ENCODE peak calls at places on chromosome 4, in six cellular contexts. One of them, this sample, is unnamed.

GRCh38 chr4:55733874-55734437 is 85.6 kb upstream of the EXOC1L start:
- DNase-seq in cardiac fibroblast: peak
- DNase-seq in CD4-positive, alpha-beta T cell: no peak
- DNase-seq in GM12865: no peak
- DNase-seq in activated CD8-positive, alpha-beta T cell treated with anti-CD3 and anti-CD28 coated beads for 36 hours: no peak
- DNase-seq in body of pancreas: peak
- DNase-seq in this sample: no peak

GRCh38 chr4:2365054-2365912 is 53.2 kb downstream of the ZFYVE28 start:
- DNase-seq in CD4-positive, alpha-beta T cell: no peak
- DNase-seq in GM12865: no peak
- DNase-seq in activated CD8-positive, alpha-beta T cell treated with anti-CD3 and anti-CD28 coated beads for 36 hours: peak
- DNase-seq in body of pancreas: no peak
- DNase-seq in cardiac fibroblast: no peak
- DNase-seq in this sample: no peak

GRCh38 chr4:129254526-129254925 is 158.6 kb downstream of the C4orf33 start:
- DNase-seq in activated CD8-positive, alpha-beta T cell treated with anti-CD3 and anti-CD28 coated beads for 36 hours: no peak
- DNase-seq in CD4-positive, alpha-beta T cell: no peak
- DNase-seq in GM12865: no peak
- DNase-seq in body of pancreas: no peak
- DNase-seq in cardiac fibroblast: no peak
- DNase-seq in this sample: no peak

GRCh38 chr4:82372502-82372873 is 1.3 kb downstream of the HNRNPD start:
- DNase-seq in cardiac fibroblast: peak
- DNase-seq in CD4-positive, alpha-beta T cell: peak
- DNase-seq in activated CD8-positive, alpha-beta T cell treated with anti-CD3 and anti-CD28 coated beads for 36 hours: peak
- DNase-seq in GM12865: peak
- DNase-seq in body of pancreas: peak
- DNase-seq in this sample: no peak

GRCh38 chr4:140237616-140238352 is 83.8 kb upstream of the MAML3 start:
- DNase-seq in cardiac fibroblast: peak
- DNase-seq in activated CD8-positive, alpha-beta T cell treated with anti-CD3 and anti-CD28 coated beads for 36 hours: no peak
- DNase-seq in CD4-positive, alpha-beta T cell: no peak
- DNase-seq in GM12865: no peak
- DNase-seq in body of pancreas: peak
- DNase-seq in this sample: no peak

GRCh38 chr4:54543088-54543795 is 114.5 kb upstream of the KIT start:
- DNase-seq in body of pancreas: no peak
- DNase-seq in cardiac fibroblast: peak
- DNase-seq in activated CD8-positive, alpha-beta T cell treated with anti-CD3 and anti-CD28 coated beads for 36 hours: no peak
- DNase-seq in GM12865: no peak
- DNase-seq in CD4-positive, alpha-beta T cell: no peak
- DNase-seq in this sample: no peak

GRCh38 chr4:121989715-121990114 is 37.9 kb upstream of the TRPC3 start:
- DNase-seq in activated CD8-positive, alpha-beta T cell treated with anti-CD3 and anti-CD28 coated beads for 36 hours: no peak
- DNase-seq in body of pancreas: no peak
- DNase-seq in cardiac fibroblast: peak
- DNase-seq in CD4-positive, alpha-beta T cell: no peak
- DNase-seq in GM12865: no peak
- DNase-seq in this sample: no peak

GRCh38 chr4:5701971-5702370 is 6.4 kb downstream of the EVC2 start:
- DNase-seq in GM12865: no peak
- DNase-seq in activated CD8-positive, alpha-beta T cell treated with anti-CD3 and anti-CD28 coated beads for 36 hours: no peak
- DNase-seq in body of pancreas: no peak
- DNase-seq in CD4-positive, alpha-beta T cell: no peak
- DNase-seq in cardiac fibroblast: no peak
- DNase-seq in this sample: no peak

GRCh38 chr4:4425696-4426095 is 38.8 kb downstream of the NSG1 start:
- DNase-seq in body of pancreas: no peak
- DNase-seq in activated CD8-positive, alpha-beta T cell treated with anti-CD3 and anti-CD28 coated beads for 36 hours: no peak
- DNase-seq in CD4-positive, alpha-beta T cell: no peak
- DNase-seq in cardiac fibroblast: no peak
- DNase-seq in GM12865: no peak
- DNase-seq in this sample: no peak

GRCh38 chr4:1043658-1044468 is 32.4 kb downstream of the FGFRL1 start:
- DNase-seq in CD4-positive, alpha-beta T cell: no peak
- DNase-seq in cardiac fibroblast: peak
- DNase-seq in GM12865: no peak
- DNase-seq in body of pancreas: peak
- DNase-seq in activated CD8-positive, alpha-beta T cell treated with anti-CD3 and anti-CD28 coated beads for 36 hours: peak
- DNase-seq in this sample: no peak

GRCh38 chr4:18847276-18847890 is 825.8 kb upstream of the LCORL start:
- DNase-seq in GM12865: no peak
- DNase-seq in CD4-positive, alpha-beta T cell: no peak
- DNase-seq in cardiac fibroblast: no peak
- DNase-seq in body of pancreas: no peak
- DNase-seq in activated CD8-positive, alpha-beta T cell treated with anti-CD3 and anti-CD28 coated beads for 36 hours: no peak
- DNase-seq in this sample: no peak

GRCh38 chr4:20253799-20254409 is 2.2 kb downstream of the SLIT2 start:
- DNase-seq in activated CD8-positive, alpha-beta T cell treated with anti-CD3 and anti-CD28 coated beads for 36 hours: no peak
- DNase-seq in CD4-positive, alpha-beta T cell: no peak
- DNase-seq in GM12865: no peak
- DNase-seq in body of pancreas: peak
- DNase-seq in cardiac fibroblast: peak
- DNase-seq in this sample: peak

GRCh38 chr4:171650543-171650942 is 162.7 kb upstream of the GALNTL6 start:
- DNase-seq in body of pancreas: no peak
- DNase-seq in cardiac fibroblast: no peak
- DNase-seq in GM12865: peak
- DNase-seq in activated CD8-positive, alpha-beta T cell treated with anti-CD3 and anti-CD28 coated beads for 36 hours: no peak
- DNase-seq in CD4-positive, alpha-beta T cell: no peak
- DNase-seq in this sample: peak

GRCh38 chr4:143768007-143768591 is 67.6 kb upstream of the FREM3 start:
- DNase-seq in body of pancreas: no peak
- DNase-seq in activated CD8-positive, alpha-beta T cell treated with anti-CD3 and anti-CD28 coated beads for 36 hours: no peak
- DNase-seq in GM12865: no peak
- DNase-seq in cardiac fibroblast: peak
- DNase-seq in CD4-positive, alpha-beta T cell: no peak
- DNase-seq in this sample: no peak

GRCh38 chr4:146335763-146336412 is 121.5 kb downstream of the REELD1 start:
- DNase-seq in body of pancreas: no peak
- DNase-seq in GM12865: no peak
- DNase-seq in CD4-positive, alpha-beta T cell: no peak
- DNase-seq in activated CD8-positive, alpha-beta T cell treated with anti-CD3 and anti-CD28 coated beads for 36 hours: no peak
- DNase-seq in cardiac fibroblast: peak
- DNase-seq in this sample: no peak

GRCh38 chr4:20137176-20137575 is 114.5 kb upstream of the SLIT2 start:
- DNase-seq in GM12865: no peak
- DNase-seq in body of pancreas: no peak
- DNase-seq in CD4-positive, alpha-beta T cell: no peak
- DNase-seq in cardiac fibroblast: peak
- DNase-seq in activated CD8-positive, alpha-beta T cell treated with anti-CD3 and anti-CD28 coated beads for 36 hours: no peak
- DNase-seq in this sample: no peak

GRCh38 chr4:1402516-1403101 is 3.6 kb downstream of the NKX1-1 start:
- DNase-seq in activated CD8-positive, alpha-beta T cell treated with anti-CD3 and anti-CD28 coated beads for 36 hours: no peak
- DNase-seq in body of pancreas: no peak
- DNase-seq in GM12865: no peak
- DNase-seq in cardiac fibroblast: no peak
- DNase-seq in CD4-positive, alpha-beta T cell: no peak
- DNase-seq in this sample: no peak

GRCh38 chr4:113407409-113407808 is 354.1 kb downstream of the CAMK2D start:
- DNase-seq in activated CD8-positive, alpha-beta T cell treated with anti-CD3 and anti-CD28 coated beads for 36 hours: no peak
- DNase-seq in GM12865: no peak
- DNase-seq in cardiac fibroblast: no peak
- DNase-seq in body of pancreas: no peak
- DNase-seq in CD4-positive, alpha-beta T cell: no peak
- DNase-seq in this sample: no peak

GRCh38 chr4:122423246-122423645 is 33.3 kb downstream of the IL2 start:
- DNase-seq in GM12865: no peak
- DNase-seq in body of pancreas: no peak
- DNase-seq in activated CD8-positive, alpha-beta T cell treated with anti-CD3 and anti-CD28 coated beads for 36 hours: no peak
- DNase-seq in CD4-positive, alpha-beta T cell: no peak
- DNase-seq in cardiac fibroblast: peak
- DNase-seq in this sample: no peak

GRCh38 chr4:123930971-123931370 is 534.4 kb downstream of the SPRY1 start:
- DNase-seq in body of pancreas: no peak
- DNase-seq in cardiac fibroblast: peak
- DNase-seq in CD4-positive, alpha-beta T cell: no peak
- DNase-seq in activated CD8-positive, alpha-beta T cell treated with anti-CD3 and anti-CD28 coated beads for 36 hours: no peak
- DNase-seq in GM12865: no peak
- DNase-seq in this sample: no peak

GRCh38 chr4:77040265-77040664 is 35.5 kb downstream of the CCNI start:
- DNase-seq in CD4-positive, alpha-beta T cell: no peak
- DNase-seq in body of pancreas: no peak
- DNase-seq in cardiac fibroblast: peak
- DNase-seq in GM12865: no peak
- DNase-seq in activated CD8-positive, alpha-beta T cell treated with anti-CD3 and anti-CD28 coated beads for 36 hours: no peak
- DNase-seq in this sample: no peak

GRCh38 chr4:180828455-180829018 is 1414.7 kb upstream of the TENM3 start:
- DNase-seq in activated CD8-positive, alpha-beta T cell treated with anti-CD3 and anti-CD28 coated beads for 36 hours: peak
- DNase-seq in GM12865: peak
- DNase-seq in cardiac fibroblast: peak
- DNase-seq in body of pancreas: peak
- DNase-seq in CD4-positive, alpha-beta T cell: no peak
- DNase-seq in this sample: no peak

GRCh38 chr4:140098481-140099132 is 55.4 kb downstream of the MAML3 start:
- DNase-seq in cardiac fibroblast: peak
- DNase-seq in activated CD8-positive, alpha-beta T cell treated with anti-CD3 and anti-CD28 coated beads for 36 hours: no peak
- DNase-seq in CD4-positive, alpha-beta T cell: no peak
- DNase-seq in body of pancreas: no peak
- DNase-seq in GM12865: no peak
- DNase-seq in this sample: no peak

GRCh38 chr4:75254745-75255144 is 259.5 kb downstream of the RCHY1 start:
- DNase-seq in CD4-positive, alpha-beta T cell: no peak
- DNase-seq in cardiac fibroblast: peak
- DNase-seq in activated CD8-positive, alpha-beta T cell treated with anti-CD3 and anti-CD28 coated beads for 36 hours: no peak
- DNase-seq in GM12865: no peak
- DNase-seq in body of pancreas: no peak
- DNase-seq in this sample: no peak

GRCh38 chr4:17309567-17310268 is 202.2 kb downstream of the QDPR start:
- DNase-seq in body of pancreas: no peak
- DNase-seq in activated CD8-positive, alpha-beta T cell treated with anti-CD3 and anti-CD28 coated beads for 36 hours: no peak
- DNase-seq in cardiac fibroblast: peak
- DNase-seq in GM12865: peak
- DNase-seq in CD4-positive, alpha-beta T cell: no peak
- DNase-seq in this sample: no peak

GRCh38 chr4:156798438-156798837 is 173.2 kb downstream of the PDGFC start:
- DNase-seq in body of pancreas: no peak
- DNase-seq in activated CD8-positive, alpha-beta T cell treated with anti-CD3 and anti-CD28 coated beads for 36 hours: no peak
- DNase-seq in cardiac fibroblast: no peak
- DNase-seq in CD4-positive, alpha-beta T cell: no peak
- DNase-seq in GM12865: no peak
- DNase-seq in this sample: no peak

DNA sequence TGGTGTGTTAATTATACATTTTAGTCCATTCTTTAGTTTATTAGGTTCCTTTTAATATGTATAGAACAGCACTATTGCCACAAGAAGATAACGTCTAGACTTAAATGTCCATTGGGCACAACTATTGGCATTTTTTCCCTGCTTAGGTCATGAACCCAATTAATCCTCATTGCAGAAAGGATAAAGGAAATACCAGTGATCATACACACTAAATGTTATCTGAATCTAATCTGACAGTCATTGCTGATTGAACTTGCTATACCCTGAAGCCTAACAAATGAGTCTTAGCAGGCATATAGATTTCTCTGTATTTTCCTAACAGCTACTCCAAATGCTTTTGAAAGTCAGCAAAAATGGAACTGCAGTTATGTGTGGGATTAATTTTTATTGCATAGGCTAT is 2250.0 kb upstream of the AGA start:
- DNase-seq in cardiac fibroblast: no peak
- DNase-seq in CD4-positive, alpha-beta T cell: no peak
- DNase-seq in GM12865: no peak
- DNase-seq in activated CD8-positive, alpha-beta T cell treated with anti-CD3 and anti-CD28 coated beads for 36 hours: no peak
- DNase-seq in body of pancreas: no peak
- DNase-seq in this sample: no peak
- TF ChIP-seq CTCF in cardiac fibroblast: no peak
- TF ChIP-seq CTCF in CD4-positive, alpha-beta T cell: no peak
- TF ChIP-seq CTCF in GM12865: no peak
- TF ChIP-seq CTCF in activated CD8-positive, alpha-beta T cell treated with anti-CD3 and anti-CD28 coated beads for 36 hours: no peak
- TF ChIP-seq CTCF in body of pancreas: no peak
- TF ChIP-seq CTCF in this sample: no peak

DNA sequence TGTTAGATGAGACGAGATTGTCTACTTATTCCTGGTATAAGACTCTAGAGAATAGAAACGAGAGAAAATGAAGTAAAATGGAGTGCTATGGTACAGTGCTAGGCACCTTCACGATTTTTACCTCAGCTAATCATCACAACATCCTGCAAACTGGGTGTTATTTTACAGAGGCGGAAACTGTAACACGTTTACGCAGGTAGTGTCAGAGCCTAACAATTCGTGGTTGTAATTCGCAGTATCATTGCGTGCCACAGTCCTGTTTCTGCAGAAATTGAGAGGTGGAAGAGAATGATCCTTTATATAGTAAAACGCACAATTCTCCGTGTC is 383 bp upstream of the TBC1D19 start:
- DNase-seq in GM12865: no peak
- DNase-seq in cardiac fibroblast: no peak
- DNase-seq in body of pancreas: no peak
- DNase-seq in activated CD8-positive, alpha-beta T cell treated with anti-CD3 and anti-CD28 coated beads for 36 hours: no peak
- DNase-seq in CD4-positive, alpha-beta T cell: no peak
- DNase-seq in this sample: no peak
- TF ChIP-seq CTCF in GM12865: no peak
- TF ChIP-seq CTCF in cardiac fibroblast: no peak
- TF ChIP-seq CTCF in body of pancreas: no peak
- TF ChIP-seq CTCF in activated CD8-positive, alpha-beta T cell treated with anti-CD3 and anti-CD28 coated beads for 36 hours: no peak
- TF ChIP-seq CTCF in CD4-positive, alpha-beta T cell: no peak
- TF ChIP-seq CTCF in this sample: no peak

DNA sequence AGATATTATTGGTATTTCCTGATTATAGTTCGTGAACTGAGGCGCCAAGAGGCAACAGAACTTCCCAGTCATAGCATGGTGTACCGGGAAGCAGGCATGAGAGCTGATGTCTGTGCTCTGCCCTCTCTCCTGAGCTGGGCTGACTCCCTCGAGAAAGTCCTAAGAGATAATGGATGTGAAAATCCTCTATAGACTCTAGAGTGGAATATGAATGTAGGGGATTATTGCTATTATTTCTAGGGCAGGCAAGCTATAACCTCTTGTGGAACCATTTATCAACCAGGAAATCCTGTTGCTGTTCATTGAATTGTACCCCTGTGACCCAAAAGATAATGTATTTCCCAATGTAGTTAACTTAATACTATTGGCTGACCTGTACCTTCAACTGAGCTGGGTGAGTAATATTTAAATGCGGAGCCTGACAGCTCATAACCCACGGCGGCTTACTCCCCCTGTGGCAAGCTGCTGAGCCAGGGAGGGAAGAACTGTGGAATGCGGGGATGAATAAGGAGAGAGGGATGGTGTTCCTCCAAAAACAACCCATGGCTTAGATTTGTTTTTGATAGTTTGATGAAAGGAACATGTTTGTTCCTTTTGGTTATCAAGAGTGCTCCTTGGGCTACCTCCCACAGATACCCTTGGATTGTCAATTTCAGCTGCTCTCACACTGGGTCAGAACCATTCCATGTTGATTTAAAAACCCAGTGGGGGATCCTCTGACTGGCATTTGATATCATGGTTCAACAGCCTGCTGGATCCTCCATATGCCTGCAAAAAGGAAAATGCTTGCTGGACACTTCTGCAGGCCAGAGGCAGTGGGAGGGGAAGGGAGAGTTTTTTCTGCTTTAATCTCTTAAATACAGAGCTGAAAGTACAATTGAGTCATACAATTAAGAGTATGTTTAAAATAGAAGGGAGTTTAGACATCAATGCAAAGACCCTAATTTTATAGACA is 339.0 kb upstream of the BOD1L1 start:
- DNase-seq in GM12865: no peak
- DNase-seq in body of pancreas: no peak
- DNase-seq in cardiac fibroblast: peak
- DNase-seq in activated CD8-positive, alpha-beta T cell treated with anti-CD3 and anti-CD28 coated beads for 36 hours: no peak
- DNase-seq in CD4-positive, alpha-beta T cell: no peak
- DNase-seq in this sample: no peak
- TF ChIP-seq CTCF in GM12865: no peak
- TF ChIP-seq CTCF in body of pancreas: no peak
- TF ChIP-seq CTCF in cardiac fibroblast: no peak
- TF ChIP-seq CTCF in activated CD8-positive, alpha-beta T cell treated with anti-CD3 and anti-CD28 coated beads for 36 hours: no peak
- TF ChIP-seq CTCF in CD4-positive, alpha-beta T cell: no peak
- TF ChIP-seq CTCF in this sample: no peak

GRCh38 chr4:101348367-101348827 is 1.1 kb upstream of the PPP3CA start:
- DNase-seq in GM12865: no peak
- DNase-seq in body of pancreas: no peak
- DNase-seq in CD4-positive, alpha-beta T cell: no peak
- DNase-seq in activated CD8-positive, alpha-beta T cell treated with anti-CD3 and anti-CD28 coated beads for 36 hours: peak
- DNase-seq in cardiac fibroblast: no peak
- DNase-seq in this sample: peak
- TF ChIP-seq CTCF in GM12865: no peak
- TF ChIP-seq CTCF in body of pancreas: no peak
- TF ChIP-seq CTCF in CD4-positive, alpha-beta T cell: no peak
- TF ChIP-seq CTCF in activated CD8-positive, alpha-beta T cell treated with anti-CD3 and anti-CD28 coated beads for 36 hours: no peak
- TF ChIP-seq CTCF in cardiac fibroblast: peak
- TF ChIP-seq CTCF in this sample: no peak

This sample was measured in GM10248.